ENCODE peak calls at places on chromosomes 16 and 17, in five cellular contexts. V is A549, L is psoas muscle, G is right cardiac atrium, M is IMR-90. U is an unnamed sample. For H3K4me1, the result is how much of the 10 kb centered on the place peaks cover.

GRCh38 chr17:73069846-73070245 is 22.6 kb downstream of the SLC39A11 start:
- DNase-seq in V (no peak), L (no peak), G (no peak), M (no peak), U (no peak)

GRCh38 chr17:70434536-70435490 is 265.5 kb downstream of the KCNJ2 start:
- DNase-seq in V (no peak), L (no peak), G (no peak), M (no peak), U (no peak)

GRCh38 chr16:2897110-2897509 is 14.1 kb downstream of the FLYWCH2 start:
- DNase-seq in V (no peak), L (no peak), G (no peak), M (peak), U (no peak)

GRCh38 chr17:76381633-76382304 is 2.6 kb upstream of the SPHK1 start:
- DNase-seq in V (no peak), L (no peak), G (no peak), M (peak), U (no peak)

GRCh38 chr16:53775821-53776431 is 72.0 kb downstream of the FTO start:
- DNase-seq in V (peak), L (peak), G (peak), M (peak), U (no peak)

GRCh38 chr16:10877472-10877946 is 507 bp downstream of the CIITA start:
- DNase-seq in V (no peak), L (no peak), G (no peak), M (no peak), U (no peak)

GRCh38 chr16:27650073-27650701 is 100.2 kb downstream of the KATNIP start:
- DNase-seq in V (no peak), L (no peak), G (no peak), M (no peak), U (no peak)

GRCh38 chr17:66459811-66460270 is 157.4 kb downstream of the PRKCA start:
- DNase-seq in V (peak), L (peak), G (peak), M (peak), U (no peak)

GRCh38 chr17:51365090-51365489 is 104.7 kb downstream of the UTP18 start:
- DNase-seq in V (peak), L (no peak), G (peak), M (no peak), U (no peak)

GRCh38 chr17:280901-281300 is 71.7 kb downstream of the RPH3AL start:
- DNase-seq in V (no peak), L (no peak), G (no peak), M (no peak), U (no peak)

GRCh38 chr17:81934850-81935708 is 2.0 kb downstream of the PYCR1 start:
- DNase-seq in V (no peak), L (peak), G (no peak), M (no peak), U (no peak)

DNA sequence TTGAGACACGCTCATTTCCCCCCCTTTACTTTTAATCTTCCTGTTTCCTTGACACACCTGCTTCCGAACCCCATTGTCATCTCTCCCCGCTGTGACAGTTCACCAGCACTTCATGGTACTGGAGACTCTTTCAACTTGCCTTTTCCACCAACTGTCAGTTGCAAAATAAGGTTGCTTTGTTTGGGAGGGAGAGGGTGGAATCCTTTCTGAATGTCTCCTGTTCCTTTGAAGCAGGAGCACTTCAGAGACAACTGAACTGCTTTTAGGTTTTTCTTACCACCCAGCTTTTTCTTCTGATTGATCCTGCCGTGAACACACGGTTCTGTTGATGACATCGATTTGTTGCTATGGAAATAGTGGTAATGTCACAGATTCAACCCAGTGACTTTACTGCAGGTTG is 41.9 kb downstream of the RPA1 start:
- DNase-seq in V (no peak), L (no peak), G (no peak), M (no peak), U (no peak)
- H3K27ac ChIP-seq in V (no peak), L (no peak), G (no peak), M (no peak), U (no peak)

DNA sequence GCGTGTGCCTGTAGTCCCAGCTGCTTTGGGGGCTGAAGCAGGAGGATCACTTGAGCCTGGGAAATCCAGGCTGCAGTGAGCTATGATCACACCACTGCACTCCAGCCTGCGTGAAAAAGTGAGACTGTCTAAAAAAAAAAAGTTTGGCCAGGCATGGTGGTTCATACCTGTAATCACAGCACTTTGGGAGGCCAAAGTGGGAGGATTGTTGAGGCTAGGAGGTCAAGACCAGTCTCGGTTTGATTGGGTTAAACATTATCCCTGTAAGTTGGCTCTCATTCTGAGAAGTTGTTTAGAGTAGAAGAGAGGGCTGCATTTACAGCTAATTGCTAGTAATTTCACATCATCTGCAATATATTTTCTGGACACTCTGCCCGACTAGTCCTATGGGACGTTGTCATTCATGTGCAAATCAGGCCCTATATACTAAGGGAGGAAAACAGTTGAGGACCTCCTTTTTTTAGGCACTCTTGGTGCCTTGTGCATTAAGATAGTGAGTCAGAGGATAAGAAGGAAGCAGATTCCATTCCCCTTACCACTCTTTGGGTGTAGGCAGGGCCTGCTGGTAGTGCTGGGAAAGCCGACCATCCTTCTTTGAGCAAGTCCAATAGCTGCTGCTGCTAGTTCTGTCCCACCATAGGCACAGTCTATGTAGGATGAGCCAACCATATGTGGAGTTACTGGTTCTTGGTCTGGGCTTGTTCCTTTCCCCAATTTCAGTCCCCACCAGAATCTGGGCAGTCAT is 18.7 kb downstream of the HMOX2 start:
- DNase-seq in V (peak), L (no peak), G (no peak), M (peak), U (no peak)
- H3K4me1 ChIP-seq in V (under half), L (under half), G (under half), M (under half), U (under half)

GRCh38 chr16:50602126-50602525 is 53.9 kb downstream of the NKD1 start:
- DNase-seq in V (no peak), L (no peak), G (no peak), M (no peak), U (no peak)
- H3K27ac ChIP-seq in V (no peak), L (no peak), G (no peak), M (no peak), U (no peak)

DNA sequence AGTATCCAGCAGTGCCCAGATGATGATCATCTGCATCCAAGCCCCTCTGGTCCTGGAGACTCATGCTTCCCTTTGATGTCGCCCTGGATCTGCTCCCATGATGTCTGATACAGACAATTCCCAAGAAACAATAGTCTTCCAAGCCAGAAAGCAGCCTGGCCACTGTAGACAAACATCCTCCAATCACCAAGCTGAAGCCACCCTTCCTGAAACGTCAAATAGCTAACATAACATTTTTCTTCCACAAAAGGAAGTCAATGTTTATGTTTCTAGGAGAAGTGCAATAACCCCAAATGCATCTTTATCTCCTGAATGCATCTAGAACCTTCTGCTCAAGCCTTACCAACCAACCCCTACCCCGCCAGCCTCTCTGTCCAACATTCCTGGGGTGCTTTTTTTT is 1.2 kb upstream of the DPEP2 start:
- DNase-seq in V (no peak), L (no peak), G (no peak), M (no peak), U (no peak)
- H3K4me1 ChIP-seq in V (under half), L (under half), G (under half), M (under half), U (under half)

DNA sequence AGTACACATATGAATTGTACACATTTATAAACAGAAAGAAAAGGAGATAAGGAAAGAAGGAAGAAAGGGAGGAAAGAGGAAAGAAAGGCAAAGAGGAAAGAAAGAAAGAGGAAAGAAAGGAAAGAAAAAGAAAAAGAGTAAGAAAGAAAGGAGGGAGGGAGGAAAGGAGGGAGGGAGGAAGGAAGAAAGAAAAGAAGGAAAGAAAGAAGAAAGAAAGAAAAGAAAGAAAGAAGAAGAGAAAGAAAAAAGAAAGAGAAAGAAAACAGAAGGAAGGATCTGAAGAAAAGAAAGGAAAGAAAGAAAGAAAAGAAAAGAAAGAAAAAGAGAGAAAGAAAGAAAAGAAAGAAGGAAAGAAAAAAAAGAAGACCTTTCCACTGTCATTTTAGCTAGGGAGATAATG is 571.4 kb upstream of the SALL1 start:
- DNase-seq in V (no peak), L (no peak), G (no peak), M (no peak), U (no peak)
- H3K27ac ChIP-seq in V (no peak), L (no peak), G (no peak), M (no peak), U (no peak)

DNA sequence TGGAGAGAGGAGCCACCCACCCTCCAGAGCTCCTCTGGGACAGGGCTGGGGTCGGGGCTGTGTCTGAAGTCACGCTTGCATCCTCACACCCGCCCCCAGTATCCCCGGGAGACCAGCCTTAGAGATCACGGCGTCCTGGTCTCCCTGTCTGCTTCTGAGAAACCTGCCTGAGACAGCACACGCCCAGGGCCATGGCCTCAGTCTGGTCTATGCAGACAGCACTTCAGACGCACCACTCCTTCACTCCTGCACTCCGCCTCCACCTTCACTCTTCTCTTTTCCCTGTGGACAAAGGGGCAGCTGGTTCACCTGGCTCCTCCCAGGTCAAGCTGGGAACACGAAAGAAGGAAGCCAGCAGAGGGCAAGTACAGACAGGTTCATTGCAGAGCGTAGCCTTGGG is 248.0 kb upstream of the GSE1 start:
- DNase-seq in V (no peak), L (no peak), G (no peak), M (no peak), U (no peak)
- H3K4me1 ChIP-seq in V (under half), L (under half), G (under half), M (under half), U (under half)

U was measured in iPS DF 6.9.